ENCODE peak calls at places on chromosomes 2 and 18, in seven cellular contexts. One of them, this sample, is unnamed.

GRCh38 chr2:6986251-6986893 is 69.2 kb downstream of the RNF144A start:
- DNase-seq in H9: no peak
- DNase-seq in IMR-90: no peak
- DNase-seq in neuronal stem cell: peak
- DNase-seq in mesenchymal stem cell: peak
- DNase-seq in H1: no peak
- DNase-seq in trophoblast cell: no peak
- DNase-seq in this sample: peak

GRCh38 chr2:203498161-203498560 is 36.9 kb downstream of the RAPH1 start:
- DNase-seq in H9: no peak
- DNase-seq in IMR-90: peak
- DNase-seq in neuronal stem cell: no peak
- DNase-seq in mesenchymal stem cell: peak
- DNase-seq in H1: no peak
- DNase-seq in trophoblast cell: peak
- DNase-seq in this sample: no peak

GRCh38 chr2:119028327-119029174 is 86.6 kb downstream of the MARCO start:
- DNase-seq in H9: peak
- DNase-seq in IMR-90: peak
- DNase-seq in neuronal stem cell: no peak
- DNase-seq in mesenchymal stem cell: peak
- DNase-seq in H1: peak
- DNase-seq in trophoblast cell: peak
- DNase-seq in this sample: peak

GRCh38 chr2:119744335-119744939 is 15.3 kb upstream of the PTPN4 start:
- DNase-seq in H9: no peak
- DNase-seq in IMR-90: peak
- DNase-seq in neuronal stem cell: no peak
- DNase-seq in mesenchymal stem cell: no peak
- DNase-seq in H1: no peak
- DNase-seq in trophoblast cell: no peak
- DNase-seq in this sample: no peak

GRCh38 chr2:20198001-20198400 is 26.9 kb downstream of the SDC1 start:
- DNase-seq in H9: no peak
- DNase-seq in IMR-90: no peak
- DNase-seq in neuronal stem cell: no peak
- DNase-seq in mesenchymal stem cell: no peak
- DNase-seq in H1: no peak
- DNase-seq in trophoblast cell: no peak
- DNase-seq in this sample: no peak

GRCh38 chr2:24421668-24422067 is 61.3 kb upstream of the ITSN2 start:
- DNase-seq in H9: peak
- DNase-seq in IMR-90: peak
- DNase-seq in neuronal stem cell: no peak
- DNase-seq in mesenchymal stem cell: peak
- DNase-seq in H1: peak
- DNase-seq in trophoblast cell: peak
- DNase-seq in this sample: peak

GRCh38 chr2:28423856-28424605 is 31.4 kb downstream of the FOSL2 start:
- DNase-seq in H9: no peak
- DNase-seq in IMR-90: peak
- DNase-seq in neuronal stem cell: no peak
- DNase-seq in mesenchymal stem cell: no peak
- DNase-seq in H1: no peak
- DNase-seq in trophoblast cell: peak
- DNase-seq in this sample: no peak

GRCh38 chr18:42310956-42311355 is 355.9 kb downstream of the PIK3C3 start:
- DNase-seq in H9: no peak
- DNase-seq in IMR-90: no peak
- DNase-seq in neuronal stem cell: no peak
- DNase-seq in mesenchymal stem cell: peak
- DNase-seq in H1: no peak
- DNase-seq in trophoblast cell: peak
- DNase-seq in this sample: peak

GRCh38 chr2:238924496-238925195 is 76.8 kb downstream of the TWIST2 start:
- DNase-seq in H9: no peak
- DNase-seq in IMR-90: no peak
- DNase-seq in neuronal stem cell: no peak
- DNase-seq in mesenchymal stem cell: no peak
- DNase-seq in H1: no peak
- DNase-seq in trophoblast cell: no peak
- DNase-seq in this sample: no peak

GRCh38 chr2:134206029-134206428 is 47.8 kb upstream of the MGAT5 start:
- DNase-seq in H9: no peak
- DNase-seq in IMR-90: no peak
- DNase-seq in neuronal stem cell: peak
- DNase-seq in mesenchymal stem cell: no peak
- DNase-seq in H1: no peak
- DNase-seq in trophoblast cell: no peak
- DNase-seq in this sample: peak

GRCh38 chr2:152505495-152505906 is 170.5 kb downstream of the FMNL2 start:
- DNase-seq in H9: no peak
- DNase-seq in IMR-90: peak
- DNase-seq in neuronal stem cell: no peak
- DNase-seq in mesenchymal stem cell: peak
- DNase-seq in H1: no peak
- DNase-seq in trophoblast cell: peak
- DNase-seq in this sample: no peak

GRCh38 chr2:56519806-56520205 is 336.0 kb downstream of the CCDC85A start:
- DNase-seq in H9: no peak
- DNase-seq in IMR-90: no peak
- DNase-seq in neuronal stem cell: no peak
- DNase-seq in mesenchymal stem cell: no peak
- DNase-seq in H1: no peak
- DNase-seq in trophoblast cell: peak
- DNase-seq in this sample: no peak

GRCh38 chr18:54616220-54616848 is 25.3 kb downstream of the DYNAP start:
- DNase-seq in H9: no peak
- DNase-seq in IMR-90: no peak
- DNase-seq in neuronal stem cell: no peak
- DNase-seq in mesenchymal stem cell: no peak
- DNase-seq in H1: no peak
- DNase-seq in trophoblast cell: peak
- DNase-seq in this sample: peak

GRCh38 chr2:42786561-42787345 is 5.6 kb downstream of the HAAO start:
- DNase-seq in H9: no peak
- DNase-seq in IMR-90: no peak
- DNase-seq in neuronal stem cell: no peak
- DNase-seq in mesenchymal stem cell: no peak
- DNase-seq in H1: peak
- DNase-seq in trophoblast cell: peak
- DNase-seq in this sample: no peak

GRCh38 chr2:9201185-9201891 is 5.3 kb upstream of the ASAP2 start:
- DNase-seq in H9: no peak
- DNase-seq in IMR-90: peak
- DNase-seq in neuronal stem cell: no peak
- DNase-seq in mesenchymal stem cell: peak
- DNase-seq in H1: peak
- DNase-seq in trophoblast cell: peak
- DNase-seq in this sample: no peak

GRCh38 chr2:62293490-62294212 is 97.7 kb downstream of the B3GNT2 start:
- DNase-seq in H9: peak
- DNase-seq in IMR-90: no peak
- DNase-seq in neuronal stem cell: peak
- DNase-seq in mesenchymal stem cell: peak
- DNase-seq in H1: peak
- DNase-seq in trophoblast cell: peak
- DNase-seq in this sample: peak

GRCh38 chr2:164701565-164701964 is 80.3 kb upstream of the GRB14 start:
- DNase-seq in H9: no peak
- DNase-seq in IMR-90: no peak
- DNase-seq in neuronal stem cell: no peak
- DNase-seq in mesenchymal stem cell: no peak
- DNase-seq in H1: no peak
- DNase-seq in trophoblast cell: no peak
- DNase-seq in this sample: no peak
- H2BK5ac ChIP-seq in H9: no peak
- H2BK5ac ChIP-seq in IMR-90: no peak
- H2BK5ac ChIP-seq in neuronal stem cell: no peak
- H2BK5ac ChIP-seq in mesenchymal stem cell: no peak
- H2BK5ac ChIP-seq in H1: no peak
- H2BK5ac ChIP-seq in trophoblast cell: no peak
- H2BK5ac ChIP-seq in this sample: no peak

DNA sequence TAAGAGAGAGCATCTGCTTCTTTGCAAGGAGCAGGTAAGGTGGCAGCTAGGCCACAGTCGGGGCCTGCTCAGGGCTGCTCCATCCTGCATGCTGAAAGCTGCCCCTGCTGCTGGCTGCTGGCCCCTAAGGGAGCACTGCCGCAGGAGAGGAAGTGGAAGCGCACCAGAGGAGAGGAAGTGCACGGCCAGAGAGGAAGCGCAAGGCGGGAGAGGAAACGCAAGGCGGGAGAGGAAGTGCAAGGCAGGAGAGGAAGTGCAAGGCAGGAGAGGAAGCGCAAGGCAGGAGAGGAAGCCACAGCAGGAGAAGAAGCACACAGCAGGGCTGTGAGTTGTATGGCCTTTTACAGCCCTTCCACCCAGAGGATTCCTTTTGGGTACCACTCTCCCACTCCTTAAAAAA is 539.0 kb upstream of the TNP1 start:
- DNase-seq in H9: no peak
- DNase-seq in IMR-90: no peak
- DNase-seq in neuronal stem cell: no peak
- DNase-seq in mesenchymal stem cell: no peak
- DNase-seq in H1: no peak
- DNase-seq in trophoblast cell: no peak
- DNase-seq in this sample: no peak
- H2AK5ac ChIP-seq in H9: no peak
- H2AK5ac ChIP-seq in IMR-90: peak
- H2AK5ac ChIP-seq in neuronal stem cell: no peak
- H2AK5ac ChIP-seq in mesenchymal stem cell: no peak
- H2AK5ac ChIP-seq in H1: no peak
- H2AK5ac ChIP-seq in trophoblast cell: no peak
- H2AK5ac ChIP-seq in this sample: no peak

GRCh38 chr2:46160326-46160725 is 136.9 kb upstream of the EPAS1 start:
- DNase-seq in H9: no peak
- DNase-seq in IMR-90: no peak
- DNase-seq in neuronal stem cell: no peak
- DNase-seq in mesenchymal stem cell: no peak
- DNase-seq in H1: no peak
- DNase-seq in trophoblast cell: no peak
- DNase-seq in this sample: no peak

GRCh38 chr2:46157966-46158310 is 139.3 kb upstream of the EPAS1 start:
- DNase-seq in H9: no peak
- DNase-seq in IMR-90: peak
- DNase-seq in neuronal stem cell: no peak
- DNase-seq in mesenchymal stem cell: no peak
- DNase-seq in H1: no peak
- DNase-seq in trophoblast cell: no peak
- DNase-seq in this sample: no peak

GRCh38 chr2:46158661-46159060 is 138.5 kb upstream of the EPAS1 start:
- DNase-seq in H9: no peak
- DNase-seq in IMR-90: no peak
- DNase-seq in neuronal stem cell: no peak
- DNase-seq in mesenchymal stem cell: no peak
- DNase-seq in H1: no peak
- DNase-seq in trophoblast cell: no peak
- DNase-seq in this sample: no peak

GRCh38 chr2:46153996-46154753 is 143.0 kb upstream of the EPAS1 start:
- DNase-seq in H9: no peak
- DNase-seq in IMR-90: no peak
- DNase-seq in neuronal stem cell: no peak
- DNase-seq in mesenchymal stem cell: no peak
- DNase-seq in H1: no peak
- DNase-seq in trophoblast cell: no peak
- DNase-seq in this sample: no peak

DNA sequence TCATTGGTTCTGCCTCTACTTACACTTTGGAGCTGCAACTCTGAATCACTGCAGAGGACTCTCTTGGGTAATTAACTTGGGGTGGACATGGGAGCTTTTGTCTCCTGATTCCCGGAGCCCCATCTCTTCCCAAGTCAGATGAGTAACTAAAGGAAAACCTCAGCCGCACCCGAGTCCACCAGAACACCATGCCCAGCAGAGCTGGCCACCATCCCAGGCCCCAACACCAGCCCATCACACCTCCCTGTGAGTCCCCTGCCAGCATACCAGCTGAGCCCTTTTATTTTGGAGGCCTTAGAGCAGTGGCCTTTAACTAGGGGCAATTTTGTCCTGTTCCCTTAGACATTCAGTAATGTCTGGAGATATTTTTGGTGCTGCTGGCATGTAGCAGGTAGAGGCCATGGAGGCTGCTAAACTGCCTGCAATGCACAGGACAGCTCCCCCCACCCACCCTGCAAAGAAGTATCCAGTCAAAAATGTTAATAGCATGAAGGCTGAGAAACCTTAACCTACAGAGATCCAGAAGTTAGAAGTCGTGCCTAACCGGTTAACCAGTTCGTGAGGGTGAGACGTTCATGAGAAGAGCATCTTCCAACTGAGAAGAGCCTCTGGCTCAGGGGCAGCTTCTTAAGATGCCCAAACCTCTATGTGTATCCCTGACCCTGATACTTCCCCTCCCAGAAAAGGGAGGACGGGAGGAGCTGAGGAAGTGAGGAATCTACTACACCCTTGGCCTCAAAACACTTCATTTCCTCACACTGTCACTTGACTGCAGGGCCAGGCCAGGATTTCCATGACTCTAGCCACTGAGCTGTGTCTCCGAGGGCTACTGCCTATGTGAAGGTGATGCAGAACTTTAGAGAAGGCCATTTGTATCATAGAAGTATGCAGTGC is 139.9 kb upstream of the EPAS1 start:
- DNase-seq in H9: no peak
- DNase-seq in IMR-90: no peak
- DNase-seq in neuronal stem cell: no peak
- DNase-seq in mesenchymal stem cell: no peak
- DNase-seq in H1: no peak
- DNase-seq in trophoblast cell: peak
- DNase-seq in this sample: no peak
- H3K27ac ChIP-seq in H9: no peak
- H3K27ac ChIP-seq in IMR-90: no peak
- H3K27ac ChIP-seq in neuronal stem cell: no peak
- H3K27ac ChIP-seq in mesenchymal stem cell: no peak
- H3K27ac ChIP-seq in H1: no peak
- H3K27ac ChIP-seq in trophoblast cell: no peak
- H3K27ac ChIP-seq in this sample: no peak

DNA sequence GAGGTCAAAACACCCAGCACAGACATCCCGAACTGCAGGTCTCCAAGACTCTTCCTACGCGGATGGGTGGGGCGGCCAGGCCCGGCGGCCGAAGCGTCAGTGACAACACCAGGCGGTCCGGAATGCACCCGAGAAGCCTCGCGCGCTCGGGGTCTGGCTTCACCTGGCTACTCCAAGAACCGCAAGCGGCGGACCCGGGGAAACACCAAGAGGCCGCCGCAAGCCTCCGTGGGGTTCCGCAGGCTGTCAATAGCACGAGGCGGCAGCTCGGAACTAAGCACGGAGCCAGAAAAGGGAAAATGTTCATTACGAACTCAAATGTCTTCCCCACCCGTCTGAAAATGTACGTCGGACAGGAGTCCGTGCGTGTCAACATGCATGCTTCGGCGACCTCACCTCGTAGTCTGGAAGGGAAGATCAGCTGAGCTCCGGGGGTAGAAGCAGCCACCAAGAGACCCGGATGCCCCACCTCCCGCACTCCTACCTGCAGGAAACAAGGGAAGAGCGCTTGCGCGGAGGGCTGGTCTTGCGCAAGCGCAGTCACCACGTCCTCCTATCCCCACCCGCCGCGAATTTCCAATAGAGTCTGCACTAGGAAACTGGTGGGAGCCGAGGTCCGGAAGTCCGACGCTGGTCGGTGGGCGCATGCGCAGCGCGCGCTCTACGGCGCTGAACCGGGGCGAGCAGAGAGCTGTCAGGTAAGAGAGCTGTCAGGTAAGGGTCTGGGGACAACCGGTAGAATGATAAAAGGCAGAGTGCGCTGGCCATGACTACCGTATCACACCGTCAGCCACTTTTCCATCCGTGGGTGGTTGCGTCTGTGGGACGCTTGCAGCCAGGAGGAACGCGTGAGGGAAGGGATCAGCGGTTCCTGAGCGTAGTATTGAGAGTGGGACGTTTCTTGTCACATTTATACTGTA is at the start of the genes GPATCH11 and HEATR5B:
- DNase-seq in H9: peak
- DNase-seq in IMR-90: peak
- DNase-seq in neuronal stem cell: peak
- DNase-seq in mesenchymal stem cell: peak
- DNase-seq in H1: peak
- DNase-seq in trophoblast cell: peak
- DNase-seq in this sample: peak
- H2BK5ac ChIP-seq in H9: no peak
- H2BK5ac ChIP-seq in IMR-90: peak
- H2BK5ac ChIP-seq in neuronal stem cell: no peak
- H2BK5ac ChIP-seq in mesenchymal stem cell: no peak
- H2BK5ac ChIP-seq in H1: no peak
- H2BK5ac ChIP-seq in trophoblast cell: peak
- H2BK5ac ChIP-seq in this sample: peak